ENCODE peak calls at places on chromosomes 4 and X, in four cellular contexts. N, J, V and D are unnamed samples.

GRCh38 chr4:1787411-1788077 is 5.5 kb upstream of the FGFR3 start:
- DNase-seq in N (no peak), J (no peak), V (no peak), D (no peak)

GRCh38 chr4:156875697-156876096 is 95.9 kb downstream of the PDGFC start:
- DNase-seq in N (no peak), J (no peak), V (no peak), D (no peak)

GRCh38 chr4:89204624-89205023 is 93.3 kb downstream of the TIGD2 start:
- DNase-seq in N (no peak), J (no peak), V (no peak), D (no peak)

GRCh38 chr4:125115941-125116340 is 198.8 kb upstream of the FAT4 start:
- DNase-seq in N (no peak), J (no peak), V (no peak), D (no peak)

GRCh38 chr4:142840516-142841123 is 5.5 kb downstream of the INPP4B start:
- DNase-seq in N (peak; percentile 16), J (no peak), V (peak; percentile 3), D (no peak)

GRCh38 chrX:96985046-96985445 is 101.3 kb downstream of the RPA4 start:
- DNase-seq in N (no peak), J (no peak), V (no peak), D (no peak)

GRCh38 chr4:89509708-89510269 is 202.2 kb upstream of the GPRIN3 start:
- DNase-seq in N (no peak), J (peak; percentile 31), V (no peak), D (no peak)

GRCh38 chr4:10698172-10698571 is 13.6 kb upstream of the CLNK start:
- DNase-seq in N (no peak), J (no peak), V (no peak), D (no peak)

GRCh38 chr4:153523171-153523757 is 57.1 kb downstream of the TMEM131L start:
- DNase-seq in N (no peak), J (no peak), V (no peak), D (no peak)

GRCh38 chr4:792729-793108 is 33.2 kb downstream of the CPLX1 start:
- DNase-seq in N (no peak), J (no peak), V (no peak), D (no peak)

DNA sequence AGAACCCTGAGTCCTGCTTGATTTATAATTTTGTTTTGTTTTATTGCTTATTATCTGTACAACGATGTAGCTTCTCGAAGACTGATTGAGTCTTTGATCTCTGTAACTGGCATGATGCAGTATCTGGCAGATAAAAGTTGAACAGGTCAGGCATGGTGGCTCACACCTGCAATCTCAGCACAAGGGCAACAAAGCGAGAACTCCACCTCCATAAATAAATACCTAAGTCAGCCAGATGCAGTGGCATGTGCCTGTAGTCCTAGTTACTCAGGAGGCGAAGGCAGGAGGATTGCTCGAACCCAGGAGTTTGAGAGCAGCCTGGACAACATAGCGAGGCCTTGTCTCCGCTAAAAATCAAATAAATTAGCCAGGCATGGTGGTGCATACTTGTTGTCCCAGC is 15.7 kb upstream of the WDR19 start:
- DNase-seq in N (no peak), J (no peak), V (no peak), D (no peak)
- TF ChIP-seq TARDBP in N (no peak), J (no peak), V (no peak), D (no peak)

GRCh38 chr4:92090887-92091286 is 212.9 kb upstream of the GRID2 start:
- DNase-seq in N (no peak), J (no peak), V (no peak), D (no peak)

DNA sequence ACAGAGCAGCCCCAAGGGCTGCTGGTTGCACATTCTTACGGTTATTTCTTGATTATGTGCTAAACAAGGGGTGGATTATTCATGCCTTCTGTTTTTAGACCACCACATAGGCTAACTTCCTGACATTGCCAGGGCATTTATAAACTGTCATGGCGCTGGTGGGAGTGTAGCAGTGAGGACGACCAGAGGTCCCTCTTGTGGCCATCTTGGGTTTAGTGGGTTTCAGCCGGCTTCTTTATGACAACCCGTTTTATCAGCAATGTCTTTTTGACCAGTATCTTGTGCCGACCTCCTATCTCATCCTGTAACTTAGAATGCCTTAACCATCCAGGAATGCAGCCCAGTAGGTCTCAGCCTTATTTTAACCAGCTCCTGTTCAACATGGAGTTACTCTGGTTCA is 212.4 kb upstream of the GRID2 start:
- DNase-seq in N (peak; percentile 25), J (no peak), V (peak; percentile 21), D (no peak)
- TF ChIP-seq TARDBP in N (no peak), J (no peak), V (no peak), D (no peak)

DNA sequence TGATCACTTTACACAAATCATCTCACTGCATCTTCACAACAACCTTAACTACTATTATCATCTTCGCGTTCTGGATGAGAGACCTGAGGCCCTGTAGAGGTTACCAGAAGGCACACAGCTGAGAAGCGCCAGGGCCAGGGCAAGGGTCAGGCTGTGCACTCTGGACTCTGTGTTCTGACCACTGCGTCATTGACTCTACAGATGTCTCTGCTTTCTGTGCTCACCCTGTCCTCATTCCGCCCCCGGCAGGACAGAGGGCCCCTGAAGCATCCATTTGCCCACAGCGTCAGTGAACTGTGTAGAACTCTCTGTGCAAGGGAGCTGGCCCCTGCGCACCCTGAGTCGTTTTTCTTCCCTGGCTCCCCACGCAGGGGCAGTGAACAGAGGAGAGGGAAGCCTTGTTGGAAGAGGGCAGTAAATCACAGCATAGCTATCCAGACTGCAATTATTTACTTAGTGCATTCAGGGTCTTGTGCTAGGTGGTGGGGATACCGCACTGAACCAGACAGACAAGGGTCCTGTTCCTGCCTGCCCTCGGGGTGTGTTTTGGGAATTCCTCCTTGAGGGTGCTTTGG is 6.1 kb upstream of the WAS start:
- DNase-seq in N (no peak), J (no peak), V (peak; percentile 67), D (no peak)
- TF ChIP-seq TARDBP in N (no peak), J (no peak), V (peak; percentile 15), D (no peak)

GRCh38 chrX:118513120-118513899 is 17.7 kb downstream of the DOCK11 start:
- DNase-seq in N (no peak), J (no peak), V (no peak), D (no peak)

GRCh38 chrX:118507766-118508165 is 12.2 kb downstream of the DOCK11 start:
- DNase-seq in N (no peak), J (no peak), V (no peak), D (no peak)

GRCh38 chrX:118508690-118509089 is 13.1 kb downstream of the DOCK11 start:
- DNase-seq in N (no peak), J (no peak), V (no peak), D (no peak)

GRCh38 chrX:118508221-118508620 is 12.6 kb downstream of the DOCK11 start:
- DNase-seq in N (no peak), J (no peak), V (no peak), D (no peak)

DNA sequence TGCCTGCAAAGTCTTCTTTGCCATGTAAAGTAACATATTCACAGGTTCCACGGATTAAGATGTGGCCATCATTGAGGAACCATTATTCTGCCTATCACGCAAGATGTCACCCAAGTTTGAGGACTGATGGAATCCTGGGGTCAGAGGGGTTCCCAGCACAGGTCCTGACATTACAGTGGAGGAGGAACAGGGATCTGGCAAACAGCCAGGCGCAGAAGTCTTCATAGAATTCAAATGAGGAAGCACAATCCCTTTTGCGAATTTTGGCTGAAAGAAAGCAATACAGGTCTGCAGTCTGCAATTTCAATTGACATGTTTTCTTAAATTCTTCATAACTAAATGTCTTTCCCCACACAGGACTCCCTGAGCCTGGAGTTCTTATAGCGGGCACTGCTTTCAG is 14.5 kb downstream of the DOCK11 start:
- DNase-seq in N (no peak), J (no peak), V (no peak), D (no peak)
- TF ChIP-seq TARDBP in N (no peak), J (no peak), V (no peak), D (no peak)

DNA sequence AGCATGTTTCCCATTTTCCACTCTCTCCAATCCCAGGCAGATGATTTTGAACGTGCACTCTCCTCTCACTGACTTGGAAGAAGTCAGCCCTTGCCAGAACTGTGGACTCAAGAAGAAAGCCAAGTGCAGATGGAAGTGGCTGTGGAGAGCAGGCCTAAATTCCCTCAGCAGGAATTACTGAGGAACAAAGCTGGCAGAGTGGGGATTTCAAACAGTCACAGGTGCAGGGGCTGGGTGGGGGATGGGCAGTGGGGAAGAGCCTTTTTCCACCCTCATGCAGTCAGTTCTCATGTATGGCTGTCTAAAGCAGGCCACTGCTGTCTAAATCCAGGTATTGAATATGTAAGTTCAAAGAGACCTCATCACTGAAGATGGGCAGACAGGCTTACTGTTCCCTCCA is 83.5 kb upstream of the PLAC1 start:
- DNase-seq in N (no peak), J (no peak), V (no peak), D (no peak)
- TF ChIP-seq TARDBP in N (no peak), J (no peak), V (no peak), D (no peak)

GRCh38 chrX:1899841-1900240 is 285.0 kb downstream of the ASMT start:
- DNase-seq in N (no peak), J (no peak), V (no peak), D (no peak)

GRCh38 chrX:1904663-1905218 is 289.9 kb downstream of the ASMT start:
- DNase-seq in N (no peak), J (no peak), V (no peak), D (no peak)

GRCh38 chrX:1902901-1903379 is 288.1 kb downstream of the ASMT start:
- DNase-seq in N (no peak), J (no peak), V (no peak), D (no peak)

GRCh38 chrX:1906028-1906427 is 291.2 kb downstream of the ASMT start:
- DNase-seq in N (no peak), J (no peak), V (no peak), D (no peak)

DNA sequence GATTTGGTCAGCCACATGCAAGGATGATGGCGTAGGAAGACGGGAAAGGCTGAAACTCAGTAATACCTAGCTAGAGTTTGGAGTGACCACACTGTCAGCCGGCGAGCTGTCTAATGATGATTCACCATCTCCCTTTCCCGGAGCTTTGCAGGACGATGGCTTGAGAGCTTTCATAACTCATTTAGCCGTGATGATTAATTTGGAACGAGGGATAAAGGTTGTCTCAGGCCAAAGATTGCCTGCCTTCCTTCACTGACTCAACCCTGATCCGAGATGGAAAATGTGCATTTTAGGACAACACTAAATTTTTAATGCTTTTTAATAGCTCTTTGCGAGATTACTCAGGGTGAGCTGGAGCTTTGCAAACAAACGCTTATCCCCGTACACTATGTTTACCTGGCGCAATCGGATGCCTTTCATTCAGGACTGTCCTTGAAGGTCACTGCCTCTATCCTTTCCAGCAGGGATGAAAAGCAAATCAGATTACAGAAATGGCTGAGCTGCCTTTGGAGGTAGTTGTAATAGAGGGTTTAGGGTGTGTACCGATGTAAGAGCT is 288.6 kb downstream of the ASMT start:
- DNase-seq in N (no peak), J (no peak), V (peak; percentile 70), D (no peak)
- TF ChIP-seq TARDBP in N (no peak), J (no peak), V (no peak), D (no peak)

GRCh38 chr4:182695842-182696241 is 221.3 kb downstream of the DCTD start:
- DNase-seq in N (no peak), J (no peak), V (no peak), D (no peak)
- TF ChIP-seq TARDBP in N (no peak), J (no peak), V (no peak), D (no peak)

DNA sequence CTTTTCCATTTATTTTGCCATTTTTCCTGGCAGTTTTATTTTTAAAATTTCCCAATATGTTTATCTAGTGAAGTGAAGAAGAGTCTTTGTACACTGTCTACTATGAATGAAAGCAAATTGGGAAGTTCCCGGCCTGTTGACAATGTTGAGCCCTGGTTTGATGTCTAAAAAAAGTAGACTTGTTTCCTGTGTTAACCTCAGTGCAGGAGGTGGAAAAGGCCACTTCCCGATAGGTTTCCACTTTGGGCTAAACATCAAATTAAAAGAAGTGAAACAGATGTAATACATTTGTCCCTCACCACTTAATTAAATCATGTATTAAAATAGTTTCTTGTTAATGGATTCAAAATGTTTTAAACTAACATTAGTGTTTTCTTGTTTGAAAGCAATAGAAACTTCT is 30.0 kb downstream of the BBS12 start:
- DNase-seq in N (no peak), J (no peak), V (peak; percentile 18), D (no peak)
- TF ChIP-seq TARDBP in N (no peak), J (no peak), V (no peak), D (no peak)